ENCODE peak calls at places on chromosomes 7 and 10, in five cellular contexts. One of them, this sample, is unnamed.

GRCh38 chr10:112919721-112920120 is 30.3 kb upstream of the TCF7L2 start:
- DNase-seq in sciatic nerve: no peak
- DNase-seq in NCI-H1105 treated with DMSO at 0.1 percent for 48 hours: no peak
- DNase-seq in GDM1: no peak
- DNase-seq in HFFc6: peak
- DNase-seq in this sample: no peak

GRCh38 chr10:6746782-6747181 is 166.7 kb upstream of the PRKCQ start:
- DNase-seq in sciatic nerve: no peak
- DNase-seq in NCI-H1105 treated with DMSO at 0.1 percent for 48 hours: no peak
- DNase-seq in GDM1: no peak
- DNase-seq in HFFc6: peak
- DNase-seq in this sample: no peak

GRCh38 chr7:75624134-75624832 is 114.5 kb downstream of the HIP1 start:
- DNase-seq in sciatic nerve: no peak
- DNase-seq in NCI-H1105 treated with DMSO at 0.1 percent for 48 hours: no peak
- DNase-seq in GDM1: peak
- DNase-seq in HFFc6: no peak
- DNase-seq in this sample: peak

GRCh38 chr7:120931243-120931642 is 19.3 kb upstream of the ING3 start:
- DNase-seq in sciatic nerve: no peak
- DNase-seq in NCI-H1105 treated with DMSO at 0.1 percent for 48 hours: no peak
- DNase-seq in GDM1: no peak
- DNase-seq in HFFc6: no peak
- DNase-seq in this sample: no peak

GRCh38 chr7:98359395-98359794 is 41.5 kb downstream of the BAIAP2L1 start:
- DNase-seq in sciatic nerve: no peak
- DNase-seq in NCI-H1105 treated with DMSO at 0.1 percent for 48 hours: no peak
- DNase-seq in GDM1: no peak
- DNase-seq in HFFc6: no peak
- DNase-seq in this sample: no peak

GRCh38 chr7:158402471-158402870 is 185.2 kb downstream of the PTPRN2 start:
- DNase-seq in sciatic nerve: no peak
- DNase-seq in NCI-H1105 treated with DMSO at 0.1 percent for 48 hours: no peak
- DNase-seq in GDM1: no peak
- DNase-seq in HFFc6: no peak
- DNase-seq in this sample: no peak

GRCh38 chr10:3774018-3774813 is 10.8 kb downstream of the KLF6 start:
- DNase-seq in sciatic nerve: no peak
- DNase-seq in NCI-H1105 treated with DMSO at 0.1 percent for 48 hours: no peak
- DNase-seq in GDM1: no peak
- DNase-seq in HFFc6: peak
- DNase-seq in this sample: no peak

GRCh38 chr7:98238976-98239375 is 13.1 kb downstream of the TECPR1 start:
- DNase-seq in sciatic nerve: no peak
- DNase-seq in NCI-H1105 treated with DMSO at 0.1 percent for 48 hours: no peak
- DNase-seq in GDM1: no peak
- DNase-seq in HFFc6: no peak
- DNase-seq in this sample: no peak

GRCh38 chr10:124242365-124242764 is 149.0 kb upstream of the CHST15 start:
- DNase-seq in sciatic nerve: no peak
- DNase-seq in NCI-H1105 treated with DMSO at 0.1 percent for 48 hours: no peak
- DNase-seq in GDM1: no peak
- DNase-seq in HFFc6: no peak
- DNase-seq in this sample: no peak

GRCh38 chr10:8705415-8705814 is 650.9 kb downstream of the GATA3 start:
- DNase-seq in sciatic nerve: no peak
- DNase-seq in NCI-H1105 treated with DMSO at 0.1 percent for 48 hours: no peak
- DNase-seq in GDM1: no peak
- DNase-seq in HFFc6: no peak
- DNase-seq in this sample: no peak

GRCh38 chr10:130709415-130709814 is 573.2 kb downstream of the GLRX3 start:
- DNase-seq in sciatic nerve: no peak
- DNase-seq in NCI-H1105 treated with DMSO at 0.1 percent for 48 hours: no peak
- DNase-seq in GDM1: no peak
- DNase-seq in HFFc6: no peak
- DNase-seq in this sample: no peak

GRCh38 chr7:5491251-5492044 is 67.8 kb upstream of the TNRC18 start:
- DNase-seq in sciatic nerve: no peak
- DNase-seq in NCI-H1105 treated with DMSO at 0.1 percent for 48 hours: peak
- DNase-seq in GDM1: no peak
- DNase-seq in HFFc6: no peak
- DNase-seq in this sample: no peak

GRCh38 chr10:121598261-121599249 is at the start of gene FGFR2:
- DNase-seq in sciatic nerve: peak
- DNase-seq in NCI-H1105 treated with DMSO at 0.1 percent for 48 hours: peak
- DNase-seq in GDM1: peak
- DNase-seq in HFFc6: no peak
- DNase-seq in this sample: no peak

GRCh38 chr7:27997188-27997707 is 183.3 kb downstream of the JAZF1 start:
- DNase-seq in sciatic nerve: no peak
- DNase-seq in NCI-H1105 treated with DMSO at 0.1 percent for 48 hours: peak
- DNase-seq in GDM1: no peak
- DNase-seq in HFFc6: no peak
- DNase-seq in this sample: no peak

GRCh38 chr10:103884681-103885139 is 29.3 kb upstream of the SH3PXD2A start:
- DNase-seq in sciatic nerve: no peak
- DNase-seq in NCI-H1105 treated with DMSO at 0.1 percent for 48 hours: peak
- DNase-seq in GDM1: peak
- DNase-seq in HFFc6: peak
- DNase-seq in this sample: no peak

GRCh38 chr7:27883726-27884125 is 143.8 kb downstream of the TAX1BP1 start:
- DNase-seq in sciatic nerve: no peak
- DNase-seq in NCI-H1105 treated with DMSO at 0.1 percent for 48 hours: no peak
- DNase-seq in GDM1: no peak
- DNase-seq in HFFc6: no peak
- DNase-seq in this sample: no peak

GRCh38 chr7:24728503-24729364 is 28.5 kb downstream of the GSDME start:
- DNase-seq in sciatic nerve: no peak
- DNase-seq in NCI-H1105 treated with DMSO at 0.1 percent for 48 hours: no peak
- DNase-seq in GDM1: no peak
- DNase-seq in HFFc6: no peak
- DNase-seq in this sample: no peak

GRCh38 chr10:119206603-119207366 is 586 bp upstream of the GRK5 start:
- DNase-seq in sciatic nerve: peak
- DNase-seq in NCI-H1105 treated with DMSO at 0.1 percent for 48 hours: peak
- DNase-seq in GDM1: peak
- DNase-seq in HFFc6: peak
- DNase-seq in this sample: no peak

GRCh38 chr7:44867073-44867990 is 18.0 kb downstream of the PURB start:
- DNase-seq in sciatic nerve: no peak
- DNase-seq in NCI-H1105 treated with DMSO at 0.1 percent for 48 hours: no peak
- DNase-seq in GDM1: no peak
- DNase-seq in HFFc6: peak
- DNase-seq in this sample: no peak

GRCh38 chr7:33698006-33698405 is 207.3 kb upstream of the BMPER start:
- DNase-seq in sciatic nerve: no peak
- DNase-seq in NCI-H1105 treated with DMSO at 0.1 percent for 48 hours: no peak
- DNase-seq in GDM1: no peak
- DNase-seq in HFFc6: no peak
- DNase-seq in this sample: no peak

GRCh38 chr10:659710-660141 is 29.7 kb downstream of the DIP2C start:
- DNase-seq in sciatic nerve: no peak
- DNase-seq in NCI-H1105 treated with DMSO at 0.1 percent for 48 hours: no peak
- DNase-seq in GDM1: no peak
- DNase-seq in HFFc6: peak
- DNase-seq in this sample: no peak

GRCh38 chr10:46217749-46218453 is 68.9 kb upstream of the ANTXRL start:
- DNase-seq in sciatic nerve: no peak
- DNase-seq in NCI-H1105 treated with DMSO at 0.1 percent for 48 hours: no peak
- DNase-seq in GDM1: no peak
- DNase-seq in HFFc6: no peak
- DNase-seq in this sample: no peak

GRCh38 chr7:43669286-43670081 is 59.8 kb downstream of the COA1 start:
- DNase-seq in sciatic nerve: no peak
- DNase-seq in NCI-H1105 treated with DMSO at 0.1 percent for 48 hours: no peak
- DNase-seq in GDM1: no peak
- DNase-seq in HFFc6: no peak
- DNase-seq in this sample: no peak

GRCh38 chr10:13412894-13413293 is 64.8 kb upstream of the SEPHS1 start:
- DNase-seq in sciatic nerve: no peak
- DNase-seq in NCI-H1105 treated with DMSO at 0.1 percent for 48 hours: no peak
- DNase-seq in GDM1: no peak
- DNase-seq in HFFc6: no peak
- DNase-seq in this sample: no peak

GRCh38 chr10:113770346-113770745 is 18.9 kb downstream of the PLEKHS1 start:
- DNase-seq in sciatic nerve: no peak
- DNase-seq in NCI-H1105 treated with DMSO at 0.1 percent for 48 hours: no peak
- DNase-seq in GDM1: no peak
- DNase-seq in HFFc6: no peak
- DNase-seq in this sample: no peak

GRCh38 chr7:4074407-4074806 is 607.7 kb upstream of the FOXK1 start:
- DNase-seq in sciatic nerve: no peak
- DNase-seq in NCI-H1105 treated with DMSO at 0.1 percent for 48 hours: no peak
- DNase-seq in GDM1: no peak
- DNase-seq in HFFc6: no peak
- DNase-seq in this sample: no peak

GRCh38 chr10:28532223-28532508 is 752 bp upstream of the WAC start:
- DNase-seq in sciatic nerve: peak
- DNase-seq in NCI-H1105 treated with DMSO at 0.1 percent for 48 hours: peak
- DNase-seq in GDM1: peak
- DNase-seq in HFFc6: peak
- DNase-seq in this sample: no peak

GRCh38 chr7:148962823-148963582 is 65.3 kb downstream of the PDIA4 start:
- DNase-seq in sciatic nerve: peak
- DNase-seq in NCI-H1105 treated with DMSO at 0.1 percent for 48 hours: peak
- DNase-seq in GDM1: peak
- DNase-seq in HFFc6: peak
- DNase-seq in this sample: no peak